ENCODE peak calls at places on chromosomes 13 and 19, in nine cellular contexts. B, N, W, A, H, E, R, U and O are unnamed samples.

GRCh38 chr13:45807520-45808099 is 43.9 kb downstream of the SIAH3 start:
- DNase-seq in B (no peak), N (peak; percentile 18), W (peak; percentile 42), A (peak; percentile 74), H (no peak), E (peak; percentile 29), R (no peak), U (peak; percentile 47), O (peak; percentile 61)

GRCh38 chr19:38729653-38730469 is 14.4 kb downstream of the CAPN12 start:
- DNase-seq in B (peak; percentile 74), N (peak; percentile 34), W (peak; percentile 54), A (peak; percentile 74), H (no peak), E (no peak), R (peak; percentile 64), U (peak; percentile 75), O (no peak)

GRCh38 chr13:92967923-92968322 is 258.7 kb upstream of the GPC6 start:
- DNase-seq in B (no peak), N (no peak), W (peak; percentile 19), A (no peak), H (no peak), E (no peak), R (no peak), U (no peak), O (no peak)

GRCh38 chr13:60661514-60661913 is 264.5 kb downstream of the TDRD3 start:
- DNase-seq in B (no peak), N (no peak), W (no peak), A (no peak), H (no peak), E (no peak), R (no peak), U (no peak), O (no peak)

GRCh38 chr13:101258071-101258470 is 158.2 kb downstream of the NALCN start:
- DNase-seq in B (no peak), N (peak; percentile 54), W (peak; percentile 99), A (peak; percentile 87), H (no peak), E (peak; percentile 15), R (peak; percentile 6), U (peak; percentile 24), O (no peak)

GRCh38 chr13:21567714-21568113 is 36.3 kb downstream of the MICU2 start:
- DNase-seq in B (no peak), N (no peak), W (no peak), A (no peak), H (no peak), E (no peak), R (no peak), U (peak; percentile 25), O (no peak)

GRCh38 chr19:5131866-5132561 is 163.1 kb downstream of the KDM4B start:
- DNase-seq in B (no peak), N (peak; percentile 57), W (no peak), A (no peak), H (no peak), E (no peak), R (no peak), U (no peak), O (no peak)

GRCh38 chr13:65057986-65058385 is 2172.2 kb downstream of the PCDH9 start:
- DNase-seq in B (no peak), N (no peak), W (no peak), A (no peak), H (no peak), E (no peak), R (no peak), U (no peak), O (no peak)

GRCh38 chr19:17605761-17606745 is 50.6 kb downstream of the COLGALT1 start:
- DNase-seq in B (peak; percentile 70), N (peak; percentile 98), W (peak; percentile 83), A (peak; percentile 89), H (peak; percentile 89), E (peak; percentile 77), R (peak; percentile 88), U (peak; percentile 96), O (no peak)

GRCh38 chr19:47315125-47315821 is 5.6 kb downstream of the C5AR1 start:
- DNase-seq in B (no peak), N (no peak), W (peak; percentile 91), A (peak; percentile 66), H (no peak), E (peak; percentile 93), R (no peak), U (no peak), O (peak; percentile 76)

GRCh38 chr19:46404884-46405658 is 8.3 kb downstream of the CCDC8 start:
- DNase-seq in B (no peak), N (peak; percentile 41), W (no peak), A (no peak), H (no peak), E (no peak), R (no peak), U (no peak), O (no peak)

GRCh38 chr13:25170554-25171107 is 1.5 kb downstream of the AMER2 start:
- DNase-seq in B (no peak), N (peak; percentile 71), W (no peak), A (peak; percentile 52), H (no peak), E (no peak), R (no peak), U (no peak), O (no peak)

GRCh38 chr13:50712882-50713281 is 130.6 kb downstream of the DLEU7 start:
- DNase-seq in B (no peak), N (no peak), W (no peak), A (no peak), H (no peak), E (no peak), R (no peak), U (no peak), O (no peak)

GRCh38 chr19:37074819-37075362 is 3.3 kb upstream of the ZNF420 start:
- DNase-seq in B (no peak), N (no peak), W (no peak), A (no peak), H (no peak), E (no peak), R (no peak), U (no peak), O (no peak)

GRCh38 chr19:33390120-33390907 is 16.8 kb downstream of the CEBPG start:
- DNase-seq in B (no peak), N (no peak), W (no peak), A (no peak), H (no peak), E (no peak), R (no peak), U (peak; percentile 8), O (no peak)

GRCh38 chr13:113596321-113597200 is 12.0 kb downstream of the TFDP1 start:
- DNase-seq in B (no peak), N (no peak), W (no peak), A (no peak), H (no peak), E (no peak), R (no peak), U (no peak), O (no peak)

GRCh38 chr13:76856141-76856571 is 30.0 kb downstream of the KCTD12 start:
- DNase-seq in B (no peak), N (no peak), W (peak; percentile 57), A (peak; percentile 69), H (no peak), E (peak; percentile 55), R (no peak), U (no peak), O (peak; percentile 79)

GRCh38 chr19:52992109-52993004 is 21.4 kb upstream of the ERVV-1 start:
- DNase-seq in B (peak; percentile 1), N (no peak), W (no peak), A (peak; percentile 57), H (no peak), E (no peak), R (no peak), U (no peak), O (no peak)

GRCh38 chr13:70541451-70541850 is 433.2 kb upstream of the KLHL1 start:
- DNase-seq in B (no peak), N (no peak), W (no peak), A (no peak), H (no peak), E (no peak), R (no peak), U (no peak), O (no peak)

GRCh38 chr13:99955107-99955746 is 16.3 kb downstream of the ZIC5 start:
- DNase-seq in B (no peak), N (peak; percentile 53), W (no peak), A (no peak), H (no peak), E (no peak), R (no peak), U (no peak), O (no peak)

GRCh38 chr13:103031332-103031873 is 34.8 kb downstream of the SLC10A2 start:
- DNase-seq in B (no peak), N (no peak), W (no peak), A (no peak), H (no peak), E (no peak), R (peak; percentile 11), U (peak; percentile 66), O (peak; percentile 78)

GRCh38 chr13:95676100-95676774 is 702 bp upstream of the DNAJC3 start:
- DNase-seq in B (no peak), N (no peak), W (peak; percentile 52), A (no peak), H (no peak), E (no peak), R (no peak), U (no peak), O (peak; percentile 39)

GRCh38 chr19:55641376-55642152 is 762 bp downstream of the ZNF580 start:
- DNase-seq in B (no peak), N (no peak), W (no peak), A (peak; percentile 28), H (no peak), E (no peak), R (no peak), U (peak; percentile 42), O (no peak)

GRCh38 chr13:110541526-110541920 is 20.0 kb downstream of the RAB20 start:
- DNase-seq in B (no peak), N (no peak), W (no peak), A (peak; percentile 53), H (no peak), E (no peak), R (no peak), U (no peak), O (no peak)

GRCh38 chr13:22736768-22737092 is 444.0 kb upstream of the SGCG start:
- DNase-seq in B (no peak), N (no peak), W (no peak), A (no peak), H (no peak), E (no peak), R (no peak), U (no peak), O (no peak)

GRCh38 chr13:24301911-24302310 is 7.5 kb upstream of the C1QTNF9 start:
- DNase-seq in B (no peak), N (no peak), W (no peak), A (no peak), H (no peak), E (no peak), R (no peak), U (no peak), O (no peak)

GRCh38 chr13:40762849-40763248 is 8.1 kb downstream of the MRPS31 start:
- DNase-seq in B (no peak), N (no peak), W (no peak), A (no peak), H (no peak), E (no peak), R (no peak), U (no peak), O (no peak)

GRCh38 chr19:2193807-2194206 is 30.1 kb downstream of the DOT1L start:
- DNase-seq in B (no peak), N (no peak), W (no peak), A (no peak), H (no peak), E (no peak), R (no peak), U (no peak), O (no peak)

GRCh38 chr13:99027260-99027659 is 49.4 kb upstream of the DOCK9 start:
- DNase-seq in B (no peak), N (no peak), W (peak; percentile 63), A (no peak), H (no peak), E (no peak), R (no peak), U (no peak), O (no peak)

GRCh38 chr19:42323852-42324654 is 1.4 kb upstream of the MEGF8 start:
- DNase-seq in B (no peak), N (no peak), W (no peak), A (peak; percentile 20), H (no peak), E (no peak), R (no peak), U (no peak), O (no peak)

GRCh38 chr19:51743405-51743804 is 8.3 kb downstream of the FPR1 start:
- DNase-seq in B (no peak), N (no peak), W (no peak), A (no peak), H (no peak), E (no peak), R (no peak), U (no peak), O (no peak)